ENCODE peak calls at places on chromosomes 6 and 20, in ten cellular contexts. U is A549, H is cardiac fibroblast, G is mammary epithelial cell, C is uterus, F is kidney epithelial cell, O is lung, M is left lung, Z is heart left ventricle, L is cardiac muscle cell. J is an unnamed sample.
A peak's percentile ranks its signal among the peaks of the same experiment; 100 is the strongest.

GRCh38 chr6:162443101-162443500 is 284.5 kb downstream of the PRKN start:
- DNase-seq in O (no peak), C (no peak), G (no peak), H (no peak), M (no peak), F (peak; percentile 63), U (no peak), Z (no peak), L (no peak), J (peak; percentile 10)

GRCh38 chr20:4987130-4987529 is 14.2 kb downstream of the SLC23A2 start:
- DNase-seq in U (no peak), H (no peak), Z (no peak), G (no peak), O (no peak), C (no peak), M (no peak), F (no peak), L (no peak), J (no peak)

GRCh38 chr6:154386848-154387717 is 30.5 kb upstream of the IPCEF1 start:
- DNase-seq in U (peak; percentile 64), H (peak; percentile 88), G (peak; percentile 73), C (no peak), F (peak; percentile 76), Z (no peak), O (no peak), L (no peak), M (no peak), J (peak; percentile 85)

GRCh38 chr6:6006428-6007310 is at the start of gene NRN1:
- DNase-seq in H (no peak), G (peak; percentile 61), Z (no peak), F (no peak), C (no peak), M (no peak), U (no peak), L (no peak), O (no peak), J (no peak)

GRCh38 chr6:115675443-115675842 is 385.2 kb downstream of the FRK start:
- DNase-seq in O (no peak), U (no peak), H (no peak), Z (no peak), L (no peak), F (no peak), C (no peak), M (no peak), G (no peak), J (no peak)

GRCh38 chr6:111417181-111417585 is 65.8 kb downstream of the REV3L start:
- DNase-seq in Z (peak; percentile 32), G (no peak), F (no peak), O (no peak), M (no peak), H (peak; percentile 25), C (no peak), L (peak; percentile 19), U (no peak), J (no peak)

GRCh38 chr6:3085074-3085473 is 16.8 kb downstream of the RIPK1 start:
- DNase-seq in U (no peak), G (no peak), H (peak; percentile 29), M (no peak), F (no peak), C (no peak), L (no peak), O (no peak), Z (peak; percentile 34), J (no peak)

GRCh38 chr6:154604120-154604519 is 93.6 kb upstream of the CNKSR3 start:
- DNase-seq in H (no peak), Z (no peak), O (no peak), L (no peak), G (no peak), F (no peak), C (no peak), U (no peak), M (no peak), J (no peak)

GRCh38 chr6:109461733-109462526 is 6.4 kb upstream of the MICAL1 start:
- DNase-seq in F (no peak), C (no peak), H (no peak), Z (no peak), L (no peak), U (no peak), G (peak; percentile 73), M (no peak), O (no peak), J (no peak)

DNA sequence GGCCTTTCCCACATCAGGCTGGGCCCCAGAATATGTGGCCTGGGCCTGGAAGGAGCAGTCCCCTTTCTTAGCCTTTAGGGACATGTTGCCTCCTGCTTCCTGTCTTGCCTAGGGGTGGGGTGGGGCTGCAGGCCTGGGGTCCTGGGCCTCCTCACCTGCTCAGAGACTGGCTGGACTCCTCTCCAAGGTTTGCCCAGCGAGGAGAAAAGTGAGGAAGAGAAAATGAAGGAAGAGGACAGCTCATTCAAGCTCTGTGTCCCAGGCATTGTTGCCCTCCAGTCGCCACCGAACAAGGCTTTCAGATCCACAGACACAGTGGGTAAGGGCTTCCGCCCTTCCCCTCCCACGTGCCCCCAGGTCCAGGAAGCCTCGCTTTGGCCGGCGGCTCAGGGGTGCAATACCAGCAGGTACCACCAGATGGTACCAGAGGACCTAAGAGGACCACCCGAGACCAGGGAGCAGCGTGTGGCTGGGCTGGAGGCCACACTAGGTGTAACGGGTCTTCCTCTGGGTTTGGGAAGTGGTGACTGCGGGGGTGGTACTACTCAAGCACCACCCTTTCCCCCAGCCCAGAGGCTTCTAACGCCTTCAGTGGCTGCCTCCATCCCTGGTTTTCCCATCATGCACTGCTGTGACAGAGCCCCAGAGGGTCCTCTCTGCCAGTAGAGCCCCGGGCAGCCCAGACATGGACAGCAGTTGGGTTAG is 5.5 kb upstream of the BAK1 start:
- DNase-seq in Z (peak; percentile 84), G (peak; percentile 69), C (peak; percentile 85), U (peak; percentile 70), H (peak; percentile 73), F (no peak), L (peak; percentile 79), O (peak; percentile 72), M (peak; percentile 79), J (no peak)
- H3K4me3 ChIP-seq in Z (no peak overlapping the region), G (no peak overlapping the region), C (no peak overlapping the region), U (no peak overlapping the region), H (peak overlapping the region; percentile 26), F (no peak overlapping the region), L (no peak overlapping the region), O (no peak overlapping the region), M (no peak overlapping the region), J (peak overlapping the region; percentile 33)

DNA sequence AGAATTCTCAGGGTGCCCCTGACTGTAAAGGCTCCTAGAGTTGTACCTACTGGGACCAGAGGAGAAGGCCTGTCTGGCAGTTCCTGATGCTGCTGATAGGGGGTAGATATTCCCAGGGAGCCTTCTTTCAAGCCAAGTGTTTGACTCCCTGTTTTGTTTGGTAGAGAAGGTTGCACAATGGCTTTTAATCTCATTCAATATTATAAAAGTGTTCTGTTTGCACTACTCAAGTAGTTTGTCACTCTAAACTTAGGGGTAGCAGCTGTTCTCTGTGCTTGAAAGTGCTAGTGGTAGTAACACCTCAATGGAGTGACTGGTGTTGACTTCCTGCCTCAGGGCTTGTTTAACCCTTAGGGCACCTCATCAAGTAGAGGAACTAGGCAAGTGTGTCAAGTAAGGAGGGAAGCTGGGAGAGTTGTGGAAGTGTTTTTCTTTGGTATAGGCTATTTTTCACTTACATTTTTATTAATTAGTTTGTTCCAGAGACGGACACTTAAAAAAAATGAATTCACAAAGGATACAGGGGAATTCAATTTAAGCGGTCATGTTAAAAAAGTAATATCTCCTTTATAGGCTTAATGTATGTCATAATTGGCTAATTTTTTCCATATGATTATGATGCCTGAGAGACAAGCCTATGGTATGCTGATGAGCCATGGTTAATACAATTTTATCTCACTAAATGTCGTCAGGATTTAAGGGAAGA is 38.1 kb downstream of the BICRAL start:
- DNase-seq in C (no peak), L (no peak), F (no peak), O (peak; percentile 35), M (no peak), Z (no peak), U (peak; percentile 9), G (no peak), H (peak; percentile 16), J (no peak)
- TF ChIP-seq CTCF in C (no peak), L (peak; percentile 31), F (no peak), O (no peak), M (peak; percentile 26), Z (no peak), U (no peak), G (peak; percentile 21), H (peak; percentile 25), J (peak; percentile 23)

GRCh38 chr6:89409461-89410035 is 2.5 kb downstream of the RRAGD start:
- DNase-seq in M (no peak), F (no peak), U (no peak), C (no peak), O (no peak), H (no peak), G (no peak), Z (peak; percentile 29), L (peak; percentile 51), J (no peak)

GRCh38 chr6:89411269-89412070 is 603 bp downstream of the RRAGD start:
- DNase-seq in G (peak; percentile 11), L (peak; percentile 85), C (peak; percentile 25), F (no peak), U (no peak), M (peak; percentile 56), O (peak; percentile 48), H (no peak), Z (peak; percentile 44), J (no peak)

GRCh38 chr6:89411019-89411268 is 1.1 kb downstream of the RRAGD start:
- DNase-seq in H (no peak), C (no peak), Z (no peak), G (peak; percentile 5), M (no peak), U (no peak), O (no peak), F (no peak), L (no peak), J (no peak)

GRCh38 chr6:89412071-89413005 is at the start of gene RRAGD:
- DNase-seq in F (no peak), O (peak; percentile 80), G (peak; percentile 14), C (peak; percentile 41), M (peak; percentile 90), U (peak; percentile 12), H (no peak), Z (peak; percentile 76), L (peak; percentile 87), J (no peak)

DNA sequence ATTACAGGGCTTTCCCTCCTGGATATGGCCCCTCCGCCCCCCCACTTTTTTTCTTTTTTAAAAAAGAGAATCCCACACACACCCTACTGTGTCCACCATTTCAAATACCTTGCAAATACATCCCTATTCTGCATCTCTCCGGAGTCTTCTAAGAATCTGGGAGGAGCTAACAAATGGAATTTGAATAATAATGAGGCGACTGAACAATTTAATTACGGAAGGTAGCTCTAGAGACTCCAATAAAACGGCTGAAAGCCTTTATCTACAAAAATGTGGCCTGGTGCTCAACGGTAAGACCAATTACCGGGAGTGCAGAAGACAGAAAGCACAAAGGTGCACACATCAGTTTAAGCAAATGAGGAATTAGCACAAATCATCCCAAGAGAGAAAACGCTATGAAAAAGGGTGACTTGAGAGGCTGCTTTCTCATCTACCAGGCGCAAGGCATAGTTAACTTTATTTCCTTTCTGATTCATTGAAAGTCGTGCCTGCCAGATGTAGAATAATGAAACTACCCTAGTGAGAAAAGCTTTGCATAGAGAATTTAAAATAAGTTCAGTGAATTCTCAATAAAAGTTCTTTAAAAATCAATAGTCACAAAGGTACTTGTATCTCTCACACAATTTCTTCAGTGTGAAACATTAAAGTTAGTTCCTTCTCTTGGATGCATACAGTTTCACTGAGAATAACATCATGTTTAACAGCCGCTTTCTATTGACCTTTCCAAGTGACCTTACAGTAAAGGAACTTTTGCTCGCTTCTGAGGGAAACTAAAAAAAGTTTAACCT is 1.6 kb downstream of the RRAGD start:
- DNase-seq in Z (no peak), U (no peak), F (no peak), H (no peak), G (no peak), L (no peak), O (no peak), C (no peak), M (no peak), J (no peak)
- H3K4me3 ChIP-seq in Z (peak overlapping the region; percentile 85), U (peak overlapping the region; percentile 95), F (peak overlapping the region; percentile 67), H (no peak overlapping the region), G (peak overlapping the region; percentile 54), L (peak overlapping the region; percentile 72), O (no peak overlapping the region), C (peak overlapping the region; percentile 47), M (peak overlapping the region; percentile 82), J (peak overlapping the region; percentile 67)

GRCh38 chr20:60224914-60225313 is 266.7 kb downstream of the CDH26 start:
- DNase-seq in M (no peak), C (no peak), L (peak; percentile 21), G (peak; percentile 16), U (peak; percentile 31), H (peak; percentile 39), Z (no peak), F (no peak), O (no peak), J (no peak)
- TF ChIP-seq CTCF in M (no peak), C (no peak), L (no peak), G (peak; percentile 60), U (no peak), H (peak; percentile 61), Z (no peak), F (peak; percentile 40), O (no peak), J (peak; percentile 77)